ENCODE peak calls at places on chromosomes 2 and 18, in six cellular contexts. Z is osteocyte; G is fibroblast of pulmonary artery; F is CD8-positive, alpha-beta memory T cell; S is glomerular endothelial cell; Q is NCI-H510A. E is an unnamed sample.

GRCh38 chr2:76953733-76954347 is 568.3 kb downstream of the LRRTM4 start:
- DNase-seq in Z (no peak), G (peak), F (no peak), S (peak), Q (peak), E (peak)

GRCh38 chr2:165868211-165868610 is 74.2 kb upstream of the GALNT3 start:
- DNase-seq in Z (no peak), G (peak), F (no peak), S (no peak), Q (peak), E (no peak)

GRCh38 chr2:1656326-1656960 is 87.9 kb downstream of the PXDN start:
- DNase-seq in Z (peak), G (no peak), F (no peak), S (no peak), Q (no peak), E (no peak)

GRCh38 chr18:22790545-22791415 is 142.3 kb upstream of the RBBP8 start:
- DNase-seq in Z (no peak), G (no peak), F (no peak), S (peak), Q (no peak), E (no peak)

GRCh38 chr18:58429442-58429841 is 199.4 kb downstream of the ALPK2 start:
- DNase-seq in Z (no peak), G (no peak), F (no peak), S (no peak), Q (no peak), E (no peak)

GRCh38 chr2:241984271-241984655 is 114.7 kb downstream of the RTP5 start:
- DNase-seq in Z (peak), G (no peak), F (no peak), S (no peak), Q (no peak), E (no peak)

GRCh38 chr18:3117493-3118192 is 102.1 kb downstream of the MYOM1 start:
- DNase-seq in Z (no peak), G (no peak), F (no peak), S (no peak), Q (no peak), E (no peak)

GRCh38 chr2:46644690-46645385 is 165.5 kb downstream of the TMEM247 start:
- DNase-seq in Z (no peak), G (no peak), F (no peak), S (no peak), Q (peak), E (peak)

GRCh38 chr2:204503869-204504268 is 41.4 kb upstream of the PARD3B start:
- DNase-seq in Z (no peak), G (peak), F (no peak), S (no peak), Q (no peak), E (peak)

GRCh38 chr2:69693472-69694450 is 48.2 kb upstream of the ANXA4 start:
- DNase-seq in Z (no peak), G (no peak), F (peak), S (no peak), Q (no peak), E (no peak)

GRCh38 chr18:67519582-67519981 is 3.1 kb upstream of the DSEL start:
- DNase-seq in Z (no peak), G (peak), F (no peak), S (no peak), Q (no peak), E (peak)

GRCh38 chr2:1995987-1996386 is 251.7 kb upstream of the PXDN start:
- DNase-seq in Z (no peak), G (peak), F (no peak), S (no peak), Q (no peak), E (no peak)